ENCODE peak calls at places on chromosomes 7 and 10, in six cellular contexts. One of them, this sample, is unnamed.

GRCh38 chr10:47253651-47254375 is 46.2 kb upstream of the GDF10 start:
- DNase-seq in AG09319: no peak
- DNase-seq in A549: no peak
- DNase-seq in dorsolateral prefrontal cortex: no peak
- DNase-seq in mucosa of descending colon: no peak
- DNase-seq in lower leg skin: no peak
- DNase-seq in this sample: no peak

GRCh38 chr7:39248041-39248692 is 270.5 kb downstream of the POU6F2 start:
- DNase-seq in AG09319: no peak
- DNase-seq in A549: no peak
- DNase-seq in dorsolateral prefrontal cortex: no peak
- DNase-seq in mucosa of descending colon: no peak
- DNase-seq in lower leg skin: no peak
- DNase-seq in this sample: no peak

GRCh38 chr7:47152307-47152706 is 429.6 kb downstream of the TNS3 start:
- DNase-seq in AG09319: no peak
- DNase-seq in A549: no peak
- DNase-seq in dorsolateral prefrontal cortex: no peak
- DNase-seq in mucosa of descending colon: no peak
- DNase-seq in lower leg skin: no peak
- DNase-seq in this sample: no peak

GRCh38 chr10:94016727-94017714 is 23.3 kb downstream of the PLCE1 start:
- DNase-seq in AG09319: no peak
- DNase-seq in A549: no peak
- DNase-seq in dorsolateral prefrontal cortex: no peak
- DNase-seq in mucosa of descending colon: no peak
- DNase-seq in lower leg skin: no peak
- DNase-seq in this sample: no peak

GRCh38 chr7:135147341-135147898 is 452 bp upstream of the TMEM140 start:
- DNase-seq in AG09319: no peak
- DNase-seq in A549: no peak
- DNase-seq in dorsolateral prefrontal cortex: no peak
- DNase-seq in mucosa of descending colon: no peak
- DNase-seq in lower leg skin: no peak
- DNase-seq in this sample: no peak

GRCh38 chr10:121721257-121721656 is 123.0 kb upstream of the FGFR2 start:
- DNase-seq in AG09319: no peak
- DNase-seq in A549: no peak
- DNase-seq in dorsolateral prefrontal cortex: no peak
- DNase-seq in mucosa of descending colon: no peak
- DNase-seq in lower leg skin: no peak
- DNase-seq in this sample: no peak

GRCh38 chr10:50557130-50557682 is 66.5 kb downstream of the SGMS1 start:
- DNase-seq in AG09319: no peak
- DNase-seq in A549: no peak
- DNase-seq in dorsolateral prefrontal cortex: no peak
- DNase-seq in mucosa of descending colon: no peak
- DNase-seq in lower leg skin: no peak
- DNase-seq in this sample: no peak

GRCh38 chr7:55158541-55158940 is 139.7 kb downstream of the EGFR start:
- DNase-seq in AG09319: no peak
- DNase-seq in A549: no peak
- DNase-seq in dorsolateral prefrontal cortex: no peak
- DNase-seq in mucosa of descending colon: no peak
- DNase-seq in lower leg skin: no peak
- DNase-seq in this sample: no peak

GRCh38 chr10:11740907-11741306 is 1.3 kb upstream of the ECHDC3 start:
- DNase-seq in AG09319: no peak
- DNase-seq in A549: no peak
- DNase-seq in dorsolateral prefrontal cortex: no peak
- DNase-seq in mucosa of descending colon: no peak
- DNase-seq in lower leg skin: no peak
- DNase-seq in this sample: no peak

GRCh38 chr10:43076876-43077420 is at the start of gene RET:
- DNase-seq in AG09319: no peak
- DNase-seq in A549: peak
- DNase-seq in dorsolateral prefrontal cortex: no peak
- DNase-seq in mucosa of descending colon: peak
- DNase-seq in lower leg skin: no peak
- DNase-seq in this sample: peak

GRCh38 chr7:129417073-129417472 is 17.2 kb upstream of the STRIP2 start:
- DNase-seq in AG09319: no peak
- DNase-seq in A549: no peak
- DNase-seq in dorsolateral prefrontal cortex: no peak
- DNase-seq in mucosa of descending colon: no peak
- DNase-seq in lower leg skin: no peak
- DNase-seq in this sample: no peak

GRCh38 chr10:78494179-78494578 is 460.5 kb downstream of the RPS24 start:
- DNase-seq in AG09319: no peak
- DNase-seq in A549: no peak
- DNase-seq in dorsolateral prefrontal cortex: no peak
- DNase-seq in mucosa of descending colon: no peak
- DNase-seq in lower leg skin: no peak
- DNase-seq in this sample: no peak
- TF ChIP-seq CTCF in AG09319: no peak
- TF ChIP-seq CTCF in A549: no peak
- TF ChIP-seq CTCF in dorsolateral prefrontal cortex: no peak
- TF ChIP-seq CTCF in mucosa of descending colon: no peak
- TF ChIP-seq CTCF in lower leg skin: no peak
- TF ChIP-seq CTCF in this sample: no peak

GRCh38 chr10:25761937-25762336 is 172.1 kb upstream of the MYO3A start:
- DNase-seq in AG09319: no peak
- DNase-seq in A549: no peak
- DNase-seq in dorsolateral prefrontal cortex: no peak
- DNase-seq in mucosa of descending colon: no peak
- DNase-seq in lower leg skin: no peak
- DNase-seq in this sample: no peak

GRCh38 chr10:25753776-25754175 is 180.3 kb upstream of the MYO3A start:
- DNase-seq in AG09319: no peak
- DNase-seq in A549: no peak
- DNase-seq in dorsolateral prefrontal cortex: no peak
- DNase-seq in mucosa of descending colon: no peak
- DNase-seq in lower leg skin: no peak
- DNase-seq in this sample: no peak

GRCh38 chr10:25758511-25758910 is 175.5 kb upstream of the MYO3A start:
- DNase-seq in AG09319: no peak
- DNase-seq in A549: no peak
- DNase-seq in dorsolateral prefrontal cortex: no peak
- DNase-seq in mucosa of descending colon: no peak
- DNase-seq in lower leg skin: no peak
- DNase-seq in this sample: no peak

GRCh38 chr10:25756784-25757183 is 177.2 kb upstream of the MYO3A start:
- DNase-seq in AG09319: no peak
- DNase-seq in A549: no peak
- DNase-seq in dorsolateral prefrontal cortex: no peak
- DNase-seq in mucosa of descending colon: no peak
- DNase-seq in lower leg skin: no peak
- DNase-seq in this sample: no peak

DNA sequence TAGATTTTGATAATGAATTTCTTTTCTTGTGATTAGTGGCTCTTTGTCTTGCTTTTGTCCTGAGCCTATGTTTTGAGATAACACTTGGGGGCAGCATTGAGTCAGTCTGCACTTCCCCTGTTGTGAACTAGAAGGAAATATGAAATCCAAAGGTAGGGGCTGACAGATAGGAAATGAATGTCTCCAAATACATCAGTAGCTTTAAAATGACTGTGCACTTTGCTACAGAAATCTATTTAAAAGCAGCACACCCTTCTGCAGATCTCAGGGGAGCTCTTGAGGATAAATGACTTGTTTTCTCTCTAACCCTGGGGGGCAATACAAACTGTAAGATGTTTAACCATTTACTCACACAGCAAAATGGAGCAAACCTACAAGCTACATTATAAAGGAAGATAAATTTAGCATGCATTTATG is 176.0 kb upstream of the MYO3A start:
- DNase-seq in AG09319: no peak
- DNase-seq in A549: peak
- DNase-seq in dorsolateral prefrontal cortex: no peak
- DNase-seq in mucosa of descending colon: no peak
- DNase-seq in lower leg skin: no peak
- DNase-seq in this sample: no peak
- TF ChIP-seq CTCF in AG09319: peak
- TF ChIP-seq CTCF in A549: peak
- TF ChIP-seq CTCF in dorsolateral prefrontal cortex: peak
- TF ChIP-seq CTCF in mucosa of descending colon: no peak
- TF ChIP-seq CTCF in lower leg skin: no peak
- TF ChIP-seq CTCF in this sample: peak

GRCh38 chr7:132001166-132001565 is 444.7 kb upstream of the PODXL start:
- DNase-seq in AG09319: no peak
- DNase-seq in A549: no peak
- DNase-seq in dorsolateral prefrontal cortex: no peak
- DNase-seq in mucosa of descending colon: no peak
- DNase-seq in lower leg skin: no peak
- DNase-seq in this sample: no peak

GRCh38 chr7:131999193-131999592 is 442.8 kb upstream of the PODXL start:
- DNase-seq in AG09319: no peak
- DNase-seq in A549: no peak
- DNase-seq in dorsolateral prefrontal cortex: no peak
- DNase-seq in mucosa of descending colon: no peak
- DNase-seq in lower leg skin: no peak
- DNase-seq in this sample: no peak

GRCh38 chr7:132002343-132002968 is 446.0 kb upstream of the PODXL start:
- DNase-seq in AG09319: no peak
- DNase-seq in A549: no peak
- DNase-seq in dorsolateral prefrontal cortex: no peak
- DNase-seq in mucosa of descending colon: no peak
- DNase-seq in lower leg skin: no peak
- DNase-seq in this sample: no peak

GRCh38 chr7:132009778-132010177 is 453.4 kb upstream of the PODXL start:
- DNase-seq in AG09319: no peak
- DNase-seq in A549: no peak
- DNase-seq in dorsolateral prefrontal cortex: no peak
- DNase-seq in mucosa of descending colon: no peak
- DNase-seq in lower leg skin: no peak
- DNase-seq in this sample: no peak

DNA sequence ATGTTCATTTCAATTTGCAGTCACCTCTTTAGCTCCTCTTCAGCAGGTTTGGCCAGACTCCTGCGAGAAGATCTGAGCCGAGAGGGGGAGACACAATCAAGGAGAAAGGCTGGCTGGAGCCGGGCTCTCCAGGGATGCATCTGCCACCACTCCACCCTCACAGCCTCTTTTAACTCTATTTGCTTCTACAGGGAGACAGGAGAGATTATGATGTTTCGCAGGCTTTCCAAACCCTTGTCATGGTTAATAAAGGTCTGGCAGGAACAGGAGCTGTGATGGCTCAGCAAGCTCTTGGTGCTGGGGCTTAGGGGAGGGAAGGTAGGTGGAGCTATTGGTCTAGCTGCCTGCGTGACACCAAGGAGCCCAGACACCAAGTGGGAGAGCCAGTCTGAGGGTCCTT is 448.1 kb upstream of the PODXL start:
- DNase-seq in AG09319: no peak
- DNase-seq in A549: no peak
- DNase-seq in dorsolateral prefrontal cortex: no peak
- DNase-seq in mucosa of descending colon: no peak
- DNase-seq in lower leg skin: no peak
- DNase-seq in this sample: no peak
- TF ChIP-seq CTCF in AG09319: peak
- TF ChIP-seq CTCF in A549: no peak
- TF ChIP-seq CTCF in dorsolateral prefrontal cortex: no peak
- TF ChIP-seq CTCF in mucosa of descending colon: no peak
- TF ChIP-seq CTCF in lower leg skin: no peak
- TF ChIP-seq CTCF in this sample: peak

DNA sequence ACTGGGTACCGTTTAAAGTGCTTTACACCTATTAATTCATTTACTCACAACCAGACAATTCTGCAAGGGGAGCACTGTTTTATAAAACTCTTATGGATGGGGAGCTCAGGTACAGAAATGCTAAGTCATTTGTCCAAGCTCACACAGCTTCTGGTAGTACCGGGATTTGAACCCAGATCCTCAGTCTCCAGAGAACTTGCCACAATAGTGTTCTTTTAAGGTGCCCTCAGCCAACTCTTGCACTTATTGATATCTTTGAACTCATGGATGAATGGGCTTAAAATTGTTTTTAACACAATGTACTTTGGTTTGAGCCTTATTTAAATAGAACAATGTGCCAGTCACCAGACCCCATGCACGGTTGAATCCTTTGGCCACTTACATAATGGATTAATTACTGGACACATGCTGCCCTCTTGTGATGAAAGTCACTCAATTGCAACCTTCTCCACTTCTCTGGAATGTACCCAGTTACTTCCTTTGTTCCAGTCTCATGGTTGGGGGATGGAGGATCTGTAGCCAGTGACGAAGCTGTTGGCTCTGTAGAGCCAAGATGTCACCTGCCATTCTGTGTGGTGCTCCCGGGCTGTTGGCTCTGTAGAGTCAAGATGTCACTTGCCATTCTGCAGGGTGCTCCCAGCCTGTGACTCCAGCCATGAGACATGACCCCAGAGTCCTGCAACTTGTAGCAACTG is 65.6 kb downstream of the NOD1 start:
- DNase-seq in AG09319: peak
- DNase-seq in A549: peak
- DNase-seq in dorsolateral prefrontal cortex: no peak
- DNase-seq in mucosa of descending colon: no peak
- DNase-seq in lower leg skin: peak
- DNase-seq in this sample: no peak
- TF ChIP-seq CTCF in AG09319: peak
- TF ChIP-seq CTCF in A549: peak
- TF ChIP-seq CTCF in dorsolateral prefrontal cortex: peak
- TF ChIP-seq CTCF in mucosa of descending colon: no peak
- TF ChIP-seq CTCF in lower leg skin: no peak
- TF ChIP-seq CTCF in this sample: peak

GRCh38 chr7:137091396-137091795 is 222.9 kb downstream of the CHRM2 start:
- DNase-seq in AG09319: no peak
- DNase-seq in A549: no peak
- DNase-seq in dorsolateral prefrontal cortex: no peak
- DNase-seq in mucosa of descending colon: no peak
- DNase-seq in lower leg skin: no peak
- DNase-seq in this sample: no peak
- TF ChIP-seq CTCF in AG09319: peak
- TF ChIP-seq CTCF in A549: no peak
- TF ChIP-seq CTCF in dorsolateral prefrontal cortex: no peak
- TF ChIP-seq CTCF in mucosa of descending colon: no peak
- TF ChIP-seq CTCF in lower leg skin: no peak
- TF ChIP-seq CTCF in this sample: peak

GRCh38 chr10:130201043-130201380 is 64.8 kb downstream of the GLRX3 start:
- DNase-seq in AG09319: no peak
- DNase-seq in A549: no peak
- DNase-seq in dorsolateral prefrontal cortex: no peak
- DNase-seq in mucosa of descending colon: no peak
- DNase-seq in lower leg skin: no peak
- DNase-seq in this sample: no peak
- TF ChIP-seq CTCF in AG09319: no peak
- TF ChIP-seq CTCF in A549: no peak
- TF ChIP-seq CTCF in dorsolateral prefrontal cortex: no peak
- TF ChIP-seq CTCF in mucosa of descending colon: no peak
- TF ChIP-seq CTCF in lower leg skin: no peak
- TF ChIP-seq CTCF in this sample: no peak

GRCh38 chr10:78260141-78260540 is 226.5 kb downstream of the RPS24 start:
- DNase-seq in AG09319: no peak
- DNase-seq in A549: no peak
- DNase-seq in dorsolateral prefrontal cortex: no peak
- DNase-seq in mucosa of descending colon: no peak
- DNase-seq in lower leg skin: no peak
- DNase-seq in this sample: no peak
- TF ChIP-seq CTCF in AG09319: no peak
- TF ChIP-seq CTCF in A549: no peak
- TF ChIP-seq CTCF in dorsolateral prefrontal cortex: no peak
- TF ChIP-seq CTCF in mucosa of descending colon: no peak
- TF ChIP-seq CTCF in lower leg skin: no peak
- TF ChIP-seq CTCF in this sample: peak

GRCh38 chr7:28619256-28619655 is 206.9 kb downstream of the CREB5 start:
- DNase-seq in AG09319: no peak
- DNase-seq in A549: no peak
- DNase-seq in dorsolateral prefrontal cortex: no peak
- DNase-seq in mucosa of descending colon: no peak
- DNase-seq in lower leg skin: no peak
- DNase-seq in this sample: no peak
- TF ChIP-seq CTCF in AG09319: no peak
- TF ChIP-seq CTCF in A549: no peak
- TF ChIP-seq CTCF in dorsolateral prefrontal cortex: no peak
- TF ChIP-seq CTCF in mucosa of descending colon: no peak
- TF ChIP-seq CTCF in lower leg skin: no peak
- TF ChIP-seq CTCF in this sample: no peak

This sample was measured in D721Med.